ENCODE peak calls at places on chromosomes 3 and 15, in four cellular contexts. R is kidney glomerular epithelial cell; U is activated CD4-positive, alpha-beta T cell treated with anti-CD3 and anti-CD28 coated beads, Interleukin-2, amount 50 U/mL, for 24 hours; N is AG09309. S is an unnamed sample.

GRCh38 chr15:24919446-24919845 is 35.3 kb upstream of the SNRPN start:
- DNase-seq in R (no peak), U (no peak), N (no peak), S (no peak)

GRCh38 chr3:112637700-112638099 is 3.2 kb downstream of the CCDC80 start:
- DNase-seq in R (no peak), U (no peak), N (no peak), S (no peak)

GRCh38 chr3:186220365-186220764 is 111.5 kb upstream of the ETV5 start:
- DNase-seq in R (no peak), U (no peak), N (no peak), S (no peak)

GRCh38 chr3:61574854-61575253 is 13.5 kb downstream of the PTPRG start:
- DNase-seq in R (no peak), U (no peak), N (peak), S (peak)

GRCh38 chr3:51706788-51707731 is at the start of gene GRM2:
- DNase-seq in R (peak), U (no peak), N (no peak), S (peak)

GRCh38 chr3:30467596-30468238 is 138.7 kb upstream of the TGFBR2 start:
- DNase-seq in R (no peak), U (no peak), N (no peak), S (no peak)

GRCh38 chr3:38165722-38166387 is 518 bp downstream of the OXSR1 start:
- DNase-seq in R (peak), U (no peak), N (no peak), S (no peak)

GRCh38 chr3:54180926-54181325 is 58.6 kb downstream of the CACNA2D3 start:
- DNase-seq in R (no peak), U (no peak), N (no peak), S (no peak)

GRCh38 chr15:89108865-89109660 is 20.8 kb downstream of the ABHD2 start:
- DNase-seq in R (no peak), U (no peak), N (no peak), S (no peak)

GRCh38 chr3:49707113-49707480 is 12.4 kb downstream of the AMIGO3 start:
- DNase-seq in R (no peak), U (no peak), N (no peak), S (no peak)

GRCh38 chr15:65470866-65471265 is 46.6 kb downstream of the DPP8 start:
- DNase-seq in R (no peak), U (no peak), N (no peak), S (no peak)

GRCh38 chr3:70729845-70730244 is 417.4 kb upstream of the MDFIC2 start:
- DNase-seq in R (no peak), U (no peak), N (no peak), S (no peak)

GRCh38 chr3:131083190-131083863 is 56.6 kb downstream of the NEK11 start:
- DNase-seq in R (no peak), U (no peak), N (no peak), S (no peak)

GRCh38 chr15:28260722-28261121 is 61.3 kb downstream of the HERC2 start:
- DNase-seq in R (no peak), U (no peak), N (no peak), S (no peak)

GRCh38 chr3:149660462-149660861 is 2.6 kb upstream of the WWTR1 start:
- DNase-seq in R (no peak), U (no peak), N (no peak), S (no peak)